ENCODE peak calls at places on chromosome 5, in nine cellular contexts. L is SW 1271; A is kidney tubule cell; H is RPMI7951; K is fibroblast of lung; E is endothelial cell; U is AG08396; N is MG63; I is activated CD8-positive, alpha-beta memory T cell treated with anti-CD3 and anti-CD28 coated beads for 48 hours. T is an unnamed sample.

GRCh38 chr5:83475540-83476469 is 4.3 kb downstream of the VCAN start:
- DNase-seq in N (no peak), A (peak), I (no peak), L (no peak), K (peak), U (peak), E (no peak), H (peak), T (no peak)

GRCh38 chr5:84518370-84518769 is 133.7 kb upstream of the EDIL3 start:
- DNase-seq in U (no peak), K (no peak), N (no peak), I (no peak), A (no peak), E (no peak), L (no peak), H (no peak), T (no peak)

GRCh38 chr5:168123853-168124528 is 167.5 kb upstream of the WWC1 start:
- DNase-seq in N (no peak), L (no peak), H (peak), K (peak), E (no peak), U (no peak), A (no peak), I (no peak), T (no peak)

GRCh38 chr5:71719092-71719964 is at the start of gene CARTPT:
- DNase-seq in A (no peak), U (peak), I (no peak), L (no peak), E (peak), K (peak), H (peak), N (no peak), T (no peak)

GRCh38 chr5:138354926-138355378 is 2.5 kb downstream of the KDM3B start:
- DNase-seq in L (peak), A (peak), N (peak), I (no peak), H (peak), E (peak), U (peak), K (peak), T (peak)

GRCh38 chr5:172920447-172920849 is 38.8 kb upstream of the RPL26L1 start:
- DNase-seq in H (peak), U (peak), E (no peak), K (peak), I (no peak), A (peak), L (no peak), N (peak), T (peak)

GRCh38 chr5:135185461-135186075 is 151.5 kb upstream of the PITX1 start:
- DNase-seq in E (no peak), U (peak), I (no peak), L (no peak), K (peak), H (peak), N (peak), A (peak), T (no peak)

GRCh38 chr5:53557386-53557785 is 3.1 kb upstream of the NDUFS4 start:
- DNase-seq in E (no peak), A (peak), K (peak), H (peak), L (no peak), U (peak), I (no peak), N (no peak), T (no peak)

GRCh38 chr5:135715267-135716050 is 119.0 kb upstream of the SLC25A48 start:
- DNase-seq in U (no peak), N (no peak), K (peak), I (no peak), L (no peak), H (no peak), E (no peak), A (peak), T (no peak)

GRCh38 chr5:112228672-112229071 is 190.4 kb downstream of the EPB41L4A start:
- DNase-seq in K (peak), E (no peak), L (no peak), U (peak), I (no peak), A (peak), N (peak), H (peak), T (no peak)

GRCh38 chr5:149062371-149063016 is 368 bp downstream of the SH3TC2 start:
- DNase-seq in U (peak), K (peak), L (peak), E (peak), A (peak), H (peak), N (peak), I (no peak), T (peak)

GRCh38 chr5:16666140-16666860 is 49.5 kb upstream of the RETREG1 start:
- DNase-seq in I (no peak), L (no peak), A (peak), N (no peak), H (no peak), E (no peak), U (no peak), K (no peak), T (no peak)

GRCh38 chr5:75885849-75886596 is 168.8 kb upstream of the POC5 start:
- DNase-seq in K (no peak), U (no peak), N (no peak), H (peak), E (peak), I (no peak), A (peak), L (no peak), T (no peak)

GRCh38 chr5:56094579-56095361 is 100.0 kb upstream of the IL6ST start:
- DNase-seq in H (no peak), K (no peak), E (no peak), L (no peak), A (peak), U (no peak), N (no peak), I (peak), T (no peak)

GRCh38 chr5:75059887-75060286 is 7.5 kb upstream of the GCNT4 start:
- DNase-seq in H (no peak), N (no peak), I (no peak), E (no peak), K (peak), A (no peak), U (no peak), L (no peak), T (no peak)

GRCh38 chr5:138077064-138077696 is 6.7 kb upstream of the WNT8A start:
- DNase-seq in N (peak), A (peak), H (peak), I (no peak), U (peak), E (peak), L (no peak), K (peak), T (peak)

GRCh38 chr5:151214614-151215545 is 9.0 kb downstream of the CCDC69 start:
- DNase-seq in L (no peak), H (no peak), K (no peak), I (no peak), U (no peak), A (no peak), N (no peak), E (no peak), T (no peak)

GRCh38 chr5:176446884-176447537 is 1.2 kb upstream of the FAF2 start:
- DNase-seq in K (no peak), U (no peak), L (no peak), N (no peak), H (peak), A (no peak), E (peak), I (no peak), T (no peak)

GRCh38 chr5:3612561-3613175 is 17.0 kb downstream of the IRX1 start:
- DNase-seq in N (no peak), K (peak), A (no peak), I (no peak), L (no peak), U (no peak), E (no peak), H (no peak), T (no peak)

GRCh38 chr5:176784218-176785165 is 25.9 kb upstream of the UNC5A start:
- DNase-seq in N (peak), A (peak), U (peak), I (no peak), K (peak), E (no peak), L (peak), H (peak), T (peak)

GRCh38 chr5:41736641-41737040 is 133.6 kb downstream of the OXCT1 start:
- DNase-seq in E (no peak), U (no peak), L (no peak), K (peak), I (no peak), A (no peak), N (no peak), H (no peak), T (no peak)

GRCh38 chr5:67146574-67146973 is 50.0 kb downstream of the CD180 start:
- DNase-seq in N (no peak), H (no peak), I (no peak), E (no peak), U (no peak), A (no peak), K (no peak), L (no peak), T (no peak)

GRCh38 chr5:31639488-31640011 is 619 bp downstream of the PDZD2 start:
- DNase-seq in N (no peak), L (no peak), E (peak), U (no peak), K (no peak), A (no peak), H (no peak), I (no peak), T (no peak)

GRCh38 chr5:124445220-124445619 is 301.2 kb downstream of the ZNF608 start:
- DNase-seq in E (no peak), H (no peak), U (no peak), A (no peak), K (no peak), N (no peak), L (no peak), I (no peak), T (no peak)

GRCh38 chr5:150442699-150443080 is 6.8 kb downstream of the RPS14 start:
- DNase-seq in I (no peak), L (no peak), K (no peak), E (no peak), U (no peak), H (no peak), A (no peak), N (no peak), T (no peak)

GRCh38 chr5:158875272-158875679 is 224.4 kb downstream of the EBF1 start:
- DNase-seq in A (peak), H (peak), E (no peak), U (no peak), N (no peak), L (no peak), I (no peak), K (no peak), T (no peak)

GRCh38 chr5:38420691-38421395 is 135.6 kb downstream of the LIFR start:
- DNase-seq in H (peak), A (peak), N (peak), L (peak), E (peak), K (peak), I (no peak), U (peak), T (peak)

GRCh38 chr5:178438746-178439260 is 151.4 kb downstream of the COL23A1 start:
- DNase-seq in I (no peak), U (no peak), L (no peak), N (no peak), K (no peak), H (no peak), E (no peak), A (no peak), T (no peak)

GRCh38 chr5:88785396-88786216 is 97.4 kb downstream of the MEF2C start:
- DNase-seq in A (peak), N (peak), K (peak), E (no peak), I (no peak), U (peak), H (peak), L (peak), T (peak)

GRCh38 chr5:180982008-180982741 is 6.5 kb upstream of the BTNL3 start:
- DNase-seq in H (no peak), L (no peak), A (no peak), K (no peak), U (no peak), E (no peak), N (no peak), I (no peak), T (no peak)

GRCh38 chr5:173663810-173664526 is 47.5 kb upstream of the BOD1 start:
- DNase-seq in H (peak), A (no peak), U (no peak), E (peak), N (no peak), L (no peak), K (peak), I (no peak), T (no peak)

GRCh38 chr5:174091006-174091578 is 45.6 kb downstream of the NSG2 start:
- DNase-seq in N (no peak), K (no peak), H (no peak), E (no peak), U (no peak), A (no peak), L (no peak), I (no peak), T (no peak)

T was measured in NCI-H460.